ENCODE peak calls at places on chromosome 19, in four cellular contexts. R, X, K and D are unnamed samples.

GRCh38 chr19:45047188-45047797 is 8.4 kb downstream of the CLASRP start:
- DNase-seq in R (no peak), X (no peak), K (peak), D (no peak)

GRCh38 chr19:44807162-44807561 is 1.7 kb upstream of the BCAM start:
- DNase-seq in R (no peak), X (no peak), K (no peak), D (no peak)

GRCh38 chr19:54653181-54653809 is 9.5 kb upstream of the LILRB4 start:
- DNase-seq in R (no peak), X (no peak), K (peak), D (no peak)

GRCh38 chr19:628168-628567 is 5.2 kb downstream of the POLRMT start:
- DNase-seq in R (no peak), X (no peak), K (no peak), D (no peak)

GRCh38 chr19:19059837-19060611 is 3.8 kb upstream of the SLC25A42 start:
- DNase-seq in R (no peak), X (no peak), K (no peak), D (no peak)

GRCh38 chr19:4548238-4548584 is 8.4 kb upstream of the LRG1 start:
- DNase-seq in R (no peak), X (no peak), K (no peak), D (no peak)

GRCh38 chr19:58001895-58002369 is 688 bp downstream of the ZNF606 start:
- DNase-seq in R (no peak), X (no peak), K (no peak), D (peak)

GRCh38 chr19:41366089-41366488 is 2.1 kb upstream of the B9D2 start:
- DNase-seq in R (no peak), X (no peak), K (no peak), D (no peak)

GRCh38 chr19:48997972-48998371 is 4.3 kb downstream of the RUVBL2 start:
- DNase-seq in R (no peak), X (no peak), K (peak), D (no peak)

GRCh38 chr19:30363073-30363472 is 9.1 kb upstream of the ZNF536 start:
- DNase-seq in R (no peak), X (no peak), K (no peak), D (no peak)

GRCh38 chr19:56660381-56661105 is 11.0 kb downstream of the ZNF835 start:
- DNase-seq in R (no peak), X (no peak), K (no peak), D (no peak)

GRCh38 chr19:54309811-54310210 is 3.2 kb downstream of the LILRA5 start:
- DNase-seq in R (peak), X (no peak), K (no peak), D (no peak)

GRCh38 chr19:3899531-3900294 is 19.2 kb downstream of the ATCAY start:
- DNase-seq in R (no peak), X (no peak), K (no peak), D (no peak)

GRCh38 chr19:5345895-5346386 is 5.3 kb upstream of the PTPRS start:
- DNase-seq in R (no peak), X (no peak), K (peak), D (no peak)

GRCh38 chr19:56110515-56111448 is 10.3 kb downstream of the ZNF787 start:
- DNase-seq in R (no peak), X (no peak), K (peak), D (no peak)

GRCh38 chr19:49340865-49341718 is 5.9 kb downstream of the CD37 start:
- DNase-seq in R (no peak), X (no peak), K (no peak), D (no peak)

GRCh38 chr19:2540646-2541454 is 64.9 kb downstream of the GADD45B start:
- DNase-seq in R (peak), X (no peak), K (no peak), D (no peak)

GRCh38 chr19:4096049-4096892 is 27.7 kb downstream of the MAP2K2 start:
- DNase-seq in R (no peak), X (no peak), K (no peak), D (no peak)

GRCh38 chr19:34104099-34104498 is 68.2 kb upstream of the LSM14A start:
- DNase-seq in R (no peak), X (no peak), K (peak), D (no peak)

GRCh38 chr19:29239220-29239776 is 26.3 kb upstream of the UQCRFS1 start:
- DNase-seq in R (no peak), X (no peak), K (no peak), D (no peak)

GRCh38 chr19:18086590-18087138 is at the start of gene IL12RB1:
- DNase-seq in R (no peak), X (no peak), K (peak), D (no peak)

GRCh38 chr19:16876904-16877361 is 11.9 kb upstream of the F2RL3 start:
- DNase-seq in R (no peak), X (no peak), K (peak), D (no peak)